ENCODE peak calls at places on chromosomes 4 and X, in five cellular contexts. One of them, this sample, is unnamed.

GRCh38 chr4:4694296-4694772 is 152.5 kb upstream of the STX18 start:
- DNase-seq in H1: peak
- DNase-seq in K562: peak
- DNase-seq in GM12878: no peak
- DNase-seq in HCT116: no peak
- DNase-seq in this sample: peak

GRCh38 chr4:135283934-135284333 is 1082.3 kb upstream of the PABPC4L start:
- DNase-seq in GM12878: no peak
- DNase-seq in HCT116: no peak
- DNase-seq in H1: no peak
- DNase-seq in K562: no peak
- DNase-seq in this sample: no peak

GRCh38 chrX:107556967-107557366 is 71.3 kb upstream of the PRPS1 start:
- DNase-seq in H1: no peak
- DNase-seq in K562: no peak
- DNase-seq in HCT116: no peak
- DNase-seq in GM12878: no peak
- DNase-seq in this sample: no peak

GRCh38 chrX:149512225-149512885 is 7.2 kb upstream of the IDS start:
- DNase-seq in H1: peak
- DNase-seq in K562: peak
- DNase-seq in HCT116: no peak
- DNase-seq in GM12878: peak
- DNase-seq in this sample: peak

GRCh38 chrX:36856849-36857248 is 151.3 kb upstream of the FAM47C start:
- DNase-seq in GM12878: no peak
- DNase-seq in HCT116: no peak
- DNase-seq in H1: no peak
- DNase-seq in K562: no peak
- DNase-seq in this sample: no peak

GRCh38 chrX:129768586-129769466 is 10.9 kb upstream of the SASH3 start:
- DNase-seq in H1: no peak
- DNase-seq in HCT116: no peak
- DNase-seq in K562: no peak
- DNase-seq in GM12878: no peak
- DNase-seq in this sample: no peak

GRCh38 chr4:5424901-5425300 is 283.5 kb downstream of the EVC2 start:
- DNase-seq in GM12878: no peak
- DNase-seq in K562: no peak
- DNase-seq in HCT116: no peak
- DNase-seq in H1: no peak
- DNase-seq in this sample: no peak

GRCh38 chrX:117969337-117969736 is 147.3 kb downstream of the KLHL13 start:
- DNase-seq in K562: no peak
- DNase-seq in H1: no peak
- DNase-seq in GM12878: no peak
- DNase-seq in HCT116: no peak
- DNase-seq in this sample: peak

GRCh38 chrX:69107231-69107739 is 58.0 kb downstream of the PJA1 start:
- DNase-seq in HCT116: no peak
- DNase-seq in H1: no peak
- DNase-seq in GM12878: no peak
- DNase-seq in K562: peak
- DNase-seq in this sample: no peak

GRCh38 chr4:188867796-188868195 is 728.6 kb downstream of the TRIML1 start:
- DNase-seq in H1: no peak
- DNase-seq in HCT116: no peak
- DNase-seq in GM12878: no peak
- DNase-seq in K562: no peak
- DNase-seq in this sample: peak

GRCh38 chrX:47751670-47752069 is 85.0 kb upstream of the ZNF81 start:
- DNase-seq in H1: peak
- DNase-seq in GM12878: no peak
- DNase-seq in HCT116: peak
- DNase-seq in K562: peak
- DNase-seq in this sample: peak

GRCh38 chr4:159117968-159118367 is 15.1 kb downstream of the RAPGEF2 start:
- DNase-seq in H1: no peak
- DNase-seq in K562: no peak
- DNase-seq in HCT116: no peak
- DNase-seq in GM12878: no peak
- DNase-seq in this sample: no peak

GRCh38 chr4:100493756-100494155 is 24.1 kb downstream of the EMCN start:
- DNase-seq in K562: no peak
- DNase-seq in HCT116: no peak
- DNase-seq in H1: no peak
- DNase-seq in GM12878: no peak
- DNase-seq in this sample: no peak

GRCh38 chr4:77349796-77350195 is 192.8 kb downstream of the CCNG2 start:
- DNase-seq in H1: no peak
- DNase-seq in GM12878: no peak
- DNase-seq in K562: no peak
- DNase-seq in HCT116: no peak
- DNase-seq in this sample: no peak

GRCh38 chr4:133865606-133866327 is 335.8 kb downstream of the PABPC4L start:
- DNase-seq in HCT116: peak
- DNase-seq in H1: no peak
- DNase-seq in K562: peak
- DNase-seq in GM12878: no peak
- DNase-seq in this sample: no peak

GRCh38 chr4:183402771-183403170 is 41.7 kb upstream of the CDKN2AIP start:
- DNase-seq in H1: no peak
- DNase-seq in GM12878: no peak
- DNase-seq in HCT116: no peak
- DNase-seq in K562: no peak
- DNase-seq in this sample: no peak

GRCh38 chr4:136036744-136037143 is 1495.5 kb downstream of the PCDH18 start:
- DNase-seq in GM12878: no peak
- DNase-seq in HCT116: peak
- DNase-seq in K562: no peak
- DNase-seq in H1: no peak
- DNase-seq in this sample: no peak

GRCh38 chr4:40809058-40809457 is 59.3 kb downstream of the NSUN7 start:
- DNase-seq in HCT116: no peak
- DNase-seq in GM12878: no peak
- DNase-seq in K562: no peak
- DNase-seq in H1: no peak
- DNase-seq in this sample: no peak

GRCh38 chrX:65758505-65758904 is 91.1 kb downstream of the MSN start:
- DNase-seq in HCT116: no peak
- DNase-seq in K562: no peak
- DNase-seq in GM12878: no peak
- DNase-seq in H1: no peak
- DNase-seq in this sample: no peak

GRCh38 chr4:158170691-158171455 is 2.0 kb downstream of the GASK1B start:
- DNase-seq in K562: peak
- DNase-seq in H1: peak
- DNase-seq in HCT116: no peak
- DNase-seq in GM12878: no peak
- DNase-seq in this sample: no peak

GRCh38 chr4:119113033-119113655 is 22.5 kb upstream of the MYOZ2 start:
- DNase-seq in GM12878: no peak
- DNase-seq in K562: no peak
- DNase-seq in H1: no peak
- DNase-seq in HCT116: peak
- DNase-seq in this sample: no peak

GRCh38 chr4:6332042-6332668 is 62.5 kb downstream of the WFS1 start:
- DNase-seq in K562: peak
- DNase-seq in GM12878: no peak
- DNase-seq in H1: peak
- DNase-seq in HCT116: no peak
- DNase-seq in this sample: peak

GRCh38 chr4:7425591-7426468 is 8.9 kb downstream of the PSAPL1 start:
- DNase-seq in H1: peak
- DNase-seq in K562: no peak
- DNase-seq in GM12878: no peak
- DNase-seq in HCT116: no peak
- DNase-seq in this sample: no peak

GRCh38 chr4:73589887-73590801 is 30.1 kb downstream of the RASSF6 start:
- DNase-seq in K562: no peak
- DNase-seq in HCT116: no peak
- DNase-seq in H1: no peak
- DNase-seq in GM12878: peak
- DNase-seq in this sample: no peak

DNA sequence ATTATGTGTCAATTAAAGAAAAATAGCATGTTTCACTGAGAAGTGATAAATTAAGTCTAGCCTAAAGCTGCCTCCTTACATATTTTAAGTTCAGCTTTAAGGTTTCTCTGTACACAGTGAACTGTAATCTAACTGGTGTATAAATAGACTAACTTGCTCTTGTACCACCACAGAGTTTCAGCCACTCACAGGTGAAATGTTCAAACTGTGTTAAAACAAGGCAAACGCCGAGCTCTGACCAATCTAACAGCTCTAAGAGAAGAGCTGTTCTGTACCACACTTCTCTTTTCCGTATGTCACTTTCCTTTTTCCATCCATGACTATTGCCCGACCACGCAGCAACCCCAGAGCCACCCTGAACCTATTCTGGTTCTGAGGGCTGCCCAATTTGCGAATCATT is 64.5 kb downstream of the DCHS2 start:
- DNase-seq in H1: no peak
- DNase-seq in HCT116: no peak
- DNase-seq in K562: no peak
- DNase-seq in GM12878: no peak
- DNase-seq in this sample: no peak
- TF ChIP-seq JUND in H1: no peak
- TF ChIP-seq JUND in HCT116: no peak
- TF ChIP-seq JUND in K562: no peak
- TF ChIP-seq JUND in GM12878: no peak
- TF ChIP-seq JUND in this sample: no peak

GRCh38 chr4:65917486-65917885 is 247.2 kb upstream of the EPHA5 start:
- DNase-seq in H1: no peak
- DNase-seq in K562: no peak
- DNase-seq in HCT116: no peak
- DNase-seq in GM12878: no peak
- DNase-seq in this sample: no peak
- TF ChIP-seq JUND in H1: no peak
- TF ChIP-seq JUND in K562: no peak
- TF ChIP-seq JUND in HCT116: no peak
- TF ChIP-seq JUND in GM12878: no peak
- TF ChIP-seq JUND in this sample: no peak

DNA sequence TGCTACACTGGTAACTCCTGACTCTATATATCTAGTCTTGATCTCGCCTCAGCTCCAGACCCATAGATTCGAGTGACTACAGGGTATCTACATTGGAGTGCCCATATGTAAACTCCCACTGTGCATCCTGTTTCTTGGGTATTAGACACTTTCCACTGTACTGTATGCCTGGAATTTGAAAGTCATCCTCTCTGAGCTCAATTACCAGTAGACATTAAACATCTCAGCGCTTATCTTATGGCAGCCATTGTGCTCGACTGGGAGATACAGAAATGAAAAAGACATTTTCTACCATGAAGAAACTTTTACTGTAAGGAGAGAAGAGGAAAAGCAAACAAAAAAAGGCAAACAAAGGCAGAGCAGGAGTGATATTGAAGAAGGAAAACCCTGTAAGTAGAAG is 151.9 kb upstream of the JADE1 start:
- DNase-seq in K562: no peak
- DNase-seq in H1: no peak
- DNase-seq in GM12878: no peak
- DNase-seq in HCT116: no peak
- DNase-seq in this sample: no peak
- TF ChIP-seq JUND in K562: no peak
- TF ChIP-seq JUND in H1: no peak
- TF ChIP-seq JUND in GM12878: no peak
- TF ChIP-seq JUND in HCT116: no peak
- TF ChIP-seq JUND in this sample: no peak

GRCh38 chrX:55187281-55187680 is 32.9 kb upstream of the PAGE5 start:
- DNase-seq in GM12878: no peak
- DNase-seq in HCT116: no peak
- DNase-seq in K562: no peak
- DNase-seq in H1: no peak
- DNase-seq in this sample: no peak
- TF ChIP-seq JUND in GM12878: no peak
- TF ChIP-seq JUND in HCT116: no peak
- TF ChIP-seq JUND in K562: no peak
- TF ChIP-seq JUND in H1: no peak
- TF ChIP-seq JUND in this sample: no peak

GRCh38 chrX:67555578-67556203 is 11.9 kb downstream of the AR start:
- DNase-seq in HCT116: no peak
- DNase-seq in H1: peak
- DNase-seq in GM12878: no peak
- DNase-seq in K562: peak
- DNase-seq in this sample: no peak
- TF ChIP-seq JUND in HCT116: no peak
- TF ChIP-seq JUND in H1: no peak
- TF ChIP-seq JUND in GM12878: no peak
- TF ChIP-seq JUND in K562: no peak
- TF ChIP-seq JUND in this sample: no peak

GRCh38 chrX:138287200-138287865 is 424.2 kb downstream of the FGF13 start:
- DNase-seq in K562: no peak
- DNase-seq in HCT116: no peak
- DNase-seq in GM12878: no peak
- DNase-seq in H1: no peak
- DNase-seq in this sample: no peak
- TF ChIP-seq JUND in K562: no peak
- TF ChIP-seq JUND in HCT116: no peak
- TF ChIP-seq JUND in GM12878: no peak
- TF ChIP-seq JUND in H1: no peak
- TF ChIP-seq JUND in this sample: no peak